ENCODE peak calls at places on chromosomes 13 and 19, in five cellular contexts. One of them, this sample, is unnamed.

GRCh38 chr19:14758816-14759215 is 19.5 kb downstream of the ADGRE2 start:
- DNase-seq in esophagus muscularis mucosa: no peak
- DNase-seq in T-helper 1 cell: no peak
- DNase-seq in lower lobe of right lung: no peak
- DNase-seq in omental fat pad: no peak
- DNase-seq in this sample: no peak

GRCh38 chr19:35208121-35208520 is 20.4 kb downstream of the FAM187B start:
- DNase-seq in esophagus muscularis mucosa: no peak
- DNase-seq in T-helper 1 cell: no peak
- DNase-seq in lower lobe of right lung: no peak
- DNase-seq in omental fat pad: no peak
- DNase-seq in this sample: no peak

GRCh38 chr13:57629391-57629804 is 2.1 kb upstream of the PCDH17 start:
- DNase-seq in esophagus muscularis mucosa: no peak
- DNase-seq in T-helper 1 cell: peak; percentile 11
- DNase-seq in lower lobe of right lung: no peak
- DNase-seq in omental fat pad: peak; percentile 26
- DNase-seq in this sample: no peak

GRCh38 chr19:12783849-12784393 is 7.4 kb upstream of the JUNB start:
- DNase-seq in esophagus muscularis mucosa: no peak
- DNase-seq in T-helper 1 cell: no peak
- DNase-seq in lower lobe of right lung: peak; percentile 84
- DNase-seq in omental fat pad: no peak
- DNase-seq in this sample: no peak

GRCh38 chr13:74438911-74439310 is 304.7 kb upstream of the KLF12 start:
- DNase-seq in esophagus muscularis mucosa: no peak
- DNase-seq in T-helper 1 cell: no peak
- DNase-seq in lower lobe of right lung: no peak
- DNase-seq in omental fat pad: no peak
- DNase-seq in this sample: no peak

GRCh38 chr13:30580852-30581502 is 36.7 kb upstream of the USPL1 start:
- DNase-seq in esophagus muscularis mucosa: no peak
- DNase-seq in T-helper 1 cell: no peak
- DNase-seq in lower lobe of right lung: no peak
- DNase-seq in omental fat pad: no peak
- DNase-seq in this sample: no peak

GRCh38 chr13:71117920-71118319 is 749.1 kb downstream of the DACH1 start:
- DNase-seq in esophagus muscularis mucosa: no peak
- DNase-seq in T-helper 1 cell: no peak
- DNase-seq in lower lobe of right lung: no peak
- DNase-seq in omental fat pad: no peak
- DNase-seq in this sample: no peak

GRCh38 chr19:11242864-11243797 is 3.7 kb downstream of the ANGPTL8 start:
- DNase-seq in esophagus muscularis mucosa: peak; percentile 98
- DNase-seq in T-helper 1 cell: peak; percentile 76
- DNase-seq in lower lobe of right lung: peak; percentile 94
- DNase-seq in omental fat pad: peak; percentile 84
- DNase-seq in this sample: peak; percentile 79

This sample was measured in T-helper 17 cell.